ENCODE peak calls at places on chromosomes 7 and 10, in seven cellular contexts. F is NB4, U is Calu3, I is fibroblast of the aortic adventitia, Z is colonic mucosa, O is AG10803, W is OCI-LY7. Y is an unnamed sample.

GRCh38 chr10:59006511-59007306 is 169.7 kb upstream of the PHYHIPL start:
- DNase-seq in F (peak; percentile 6), U (peak; percentile 22), I (peak; percentile 89), Z (no peak), O (peak; percentile 68), W (no peak), Y (no peak)

GRCh38 chr10:49083256-49083655 is 32.1 kb downstream of the VSTM4 start:
- DNase-seq in F (no peak), U (no peak), I (no peak), Z (no peak), O (no peak), W (no peak), Y (peak; percentile 5)

GRCh38 chr10:72133517-72133916 is 45.2 kb upstream of the SPOCK2 start:
- DNase-seq in F (peak; percentile 60), U (no peak), I (peak; percentile 48), Z (no peak), O (peak; percentile 62), W (no peak), Y (no peak)

GRCh38 chr7:31073486-31074383 is 21.6 kb downstream of the ADCYAP1R1 start:
- DNase-seq in F (peak; percentile 23), U (no peak), I (no peak), Z (no peak), O (peak; percentile 8), W (no peak), Y (no peak)

GRCh38 chr7:108311446-108312168 is 144.6 kb downstream of the NRCAM start:
- DNase-seq in F (no peak), U (no peak), I (peak; percentile 78), Z (no peak), O (peak; percentile 23), W (no peak), Y (no peak)

GRCh38 chr7:28629216-28629848 is 217.0 kb downstream of the CREB5 start:
- DNase-seq in F (no peak), U (no peak), I (peak; percentile 25), Z (peak; percentile 19), O (peak; percentile 40), W (no peak), Y (peak; percentile 9)

GRCh38 chr10:48526846-48527505 is 77.9 kb downstream of the ARHGAP22 start:
- DNase-seq in F (no peak), U (no peak), I (peak; percentile 22), Z (no peak), O (no peak), W (no peak), Y (peak; percentile 9)

GRCh38 chr10:101040851-101041250 is 9.8 kb downstream of the SFXN3 start:
- DNase-seq in F (no peak), U (no peak), I (no peak), Z (no peak), O (no peak), W (no peak), Y (no peak)

GRCh38 chr7:109476409-109476808 is 906.7 kb downstream of the DNAJB9 start:
- DNase-seq in F (no peak), U (no peak), I (no peak), Z (no peak), O (no peak), W (no peak), Y (no peak)

GRCh38 chr7:108363659-108364058 is 92.6 kb downstream of the NRCAM start:
- DNase-seq in F (no peak), U (no peak), I (no peak), Z (no peak), O (no peak), W (no peak), Y (no peak)

GRCh38 chr10:78919111-78919966 is 149.4 kb upstream of the ZMIZ1 start:
- DNase-seq in F (no peak), U (no peak), I (no peak), Z (no peak), O (no peak), W (no peak), Y (no peak)
- TF ChIP-seq CTCF in F (no peak), U (no peak), I (no peak), Z (no peak), O (no peak), W (no peak), Y (no peak)

DNA sequence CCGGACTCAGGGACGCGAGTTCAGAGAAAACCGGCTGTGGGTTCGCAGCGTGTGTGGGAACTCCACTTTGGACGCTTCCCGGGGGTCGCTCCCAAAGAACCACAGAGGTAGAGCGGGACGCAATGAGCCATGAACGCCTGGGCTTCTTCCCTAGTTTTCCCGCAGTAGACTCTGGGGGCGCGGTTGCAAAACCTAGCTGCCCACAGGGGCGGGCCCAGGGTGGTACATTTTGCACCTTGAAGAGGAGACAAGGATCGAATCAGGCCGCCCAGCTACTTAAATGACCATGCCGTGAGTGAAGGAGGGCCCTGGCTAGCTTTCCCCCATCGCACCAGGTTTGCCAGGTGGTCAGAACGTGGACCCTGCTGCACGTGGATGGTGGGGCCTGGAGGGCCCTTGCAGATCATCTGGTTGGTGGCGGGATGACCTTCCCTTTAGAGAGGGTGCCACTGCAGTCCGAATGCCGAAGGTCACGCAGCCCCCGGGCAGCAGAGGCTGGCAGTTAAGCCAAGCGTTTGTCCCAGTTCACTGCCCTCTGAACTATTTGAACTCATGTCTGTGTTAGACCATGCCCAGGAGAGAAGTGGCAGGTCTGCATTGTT is 568 bp upstream of the SHTN1 start:
- DNase-seq in F (no peak), U (peak; percentile 51), I (no peak), Z (peak; percentile 32), O (no peak), W (no peak), Y (peak; percentile 52)
- TF ChIP-seq CTCF in F (no peak), U (no peak), I (no peak), Z (no peak), O (peak; percentile 19), W (no peak), Y (no peak)

DNA sequence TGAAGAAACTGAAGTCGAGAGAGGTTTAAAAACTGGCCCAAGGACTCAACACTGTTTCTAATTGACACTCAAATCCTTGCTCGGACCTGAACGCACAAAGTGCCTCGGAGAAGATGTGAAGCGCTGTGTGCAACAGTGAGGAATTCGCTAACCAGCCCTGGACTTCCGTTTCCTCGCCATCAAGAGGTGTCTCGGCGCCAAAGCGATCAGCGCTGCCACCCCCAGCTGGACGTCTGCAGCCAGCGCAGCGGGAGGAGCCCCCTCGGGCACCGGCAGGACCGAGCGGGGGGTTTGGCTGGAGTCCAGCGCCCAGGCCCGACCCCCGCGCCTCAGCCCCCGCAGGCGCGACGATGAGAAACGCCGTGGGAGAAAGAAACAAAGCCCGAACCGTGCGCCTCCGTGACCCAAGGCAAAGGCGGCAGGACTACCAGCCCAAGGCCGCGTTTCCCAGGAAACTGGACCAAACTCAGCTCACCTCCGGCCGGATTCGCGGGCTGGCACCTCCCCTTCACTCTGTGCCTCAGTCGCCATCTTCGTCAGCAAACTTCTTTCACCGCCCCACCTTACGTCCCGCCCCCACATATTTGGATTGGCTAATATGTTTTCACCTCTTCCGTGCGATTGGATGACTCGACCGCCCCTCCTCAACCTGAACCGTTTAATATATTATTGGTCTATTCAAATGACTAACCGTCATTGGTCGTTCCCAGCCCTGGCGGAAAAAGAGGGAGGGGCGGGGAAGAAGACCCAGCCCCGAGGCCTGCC is at the start of gene ARHGAP19:
- DNase-seq in F (peak; percentile 100), U (peak; percentile 90), I (peak; percentile 98), Z (peak; percentile 96), O (peak; percentile 98), W (peak; percentile 98), Y (peak; percentile 97)
- TF ChIP-seq CTCF in F (no peak), U (no peak), I (peak; percentile 28), Z (no peak), O (peak; percentile 18), W (peak; percentile 43), Y (no peak)

GRCh38 chr7:2820508-2820934 is 23.6 kb downstream of the GNA12 start:
- DNase-seq in F (peak; percentile 28), U (peak; percentile 83), I (peak; percentile 98), Z (peak; percentile 44), O (peak; percentile 97), W (no peak), Y (peak; percentile 97)

GRCh38 chr7:2823124-2823523 is 21.0 kb downstream of the GNA12 start:
- DNase-seq in F (no peak), U (no peak), I (peak; percentile 24), Z (no peak), O (no peak), W (no peak), Y (peak; percentile 77)

GRCh38 chr7:2819954-2820397 is 24.1 kb downstream of the GNA12 start:
- DNase-seq in F (no peak), U (no peak), I (no peak), Z (no peak), O (no peak), W (no peak), Y (no peak)

GRCh38 chr7:2821842-2822507 is 22.1 kb downstream of the GNA12 start:
- DNase-seq in F (no peak), U (peak; percentile 24), I (peak; percentile 87), Z (no peak), O (peak; percentile 90), W (peak; percentile 81), Y (peak; percentile 85)

DNA sequence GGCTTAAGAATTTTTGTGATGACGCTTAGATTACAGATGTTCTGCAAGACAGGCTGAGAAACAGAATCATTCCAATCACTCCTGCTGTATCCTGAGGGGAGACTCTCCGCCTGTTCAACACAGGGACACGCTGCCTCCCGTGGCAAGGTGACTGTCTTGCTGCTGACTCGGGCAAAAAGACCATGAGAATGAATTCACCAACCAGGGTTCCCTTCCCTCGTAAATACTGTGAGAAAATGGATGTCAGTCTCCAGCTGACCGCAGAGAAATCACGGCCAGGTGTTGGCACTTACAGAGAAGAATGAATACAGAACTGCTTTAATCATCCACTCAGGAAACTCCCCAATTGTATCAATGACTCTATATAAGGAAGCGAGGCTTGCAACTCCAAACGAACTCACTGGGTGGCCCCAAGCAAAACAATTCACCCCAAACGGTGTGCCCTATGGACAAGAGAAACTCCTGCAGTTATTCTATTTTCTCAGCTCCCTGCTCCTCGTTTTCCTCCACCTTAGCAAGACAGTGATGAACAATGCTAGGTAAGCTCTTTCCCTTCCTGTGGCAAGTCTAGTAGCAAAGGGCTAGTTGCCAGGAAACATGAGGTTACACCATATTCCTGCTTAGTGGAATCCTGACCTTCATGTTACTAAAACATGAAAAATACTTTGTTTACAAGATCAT is 22.8 kb downstream of the GNA12 start:
- DNase-seq in F (peak; percentile 31), U (peak; percentile 62), I (peak; percentile 85), Z (no peak), O (peak; percentile 90), W (peak; percentile 67), Y (no peak)
- TF ChIP-seq CTCF in F (no peak), U (peak; percentile 18), I (no peak), Z (no peak), O (peak; percentile 7), W (peak; percentile 51), Y (no peak)

GRCh38 chr10:73916761-73917470 is 6.0 kb downstream of the PLAU start:
- DNase-seq in F (peak; percentile 76), U (no peak), I (no peak), Z (peak; percentile 58), O (no peak), W (no peak), Y (no peak)
- TF ChIP-seq CTCF in F (no peak), U (no peak), I (no peak), Z (no peak), O (no peak), W (no peak), Y (no peak)

Y was measured in cardiac muscle cell.